ENCODE peak calls at places on chromosome 9, in four cellular contexts. L is posterior vena cava, C is cerebellar cortex, Y is stomach. A is an unnamed sample.

GRCh38 chr9:120755827-120756434 is 37.3 kb downstream of the FBXW2 start:
- DNase-seq in L (no peak), C (peak; percentile 76), Y (peak; percentile 64), A (peak; percentile 69)

GRCh38 chr9:111064160-111064733 is 26.0 kb upstream of the LPAR1 start:
- DNase-seq in L (no peak), C (no peak), Y (no peak), A (no peak)

GRCh38 chr9:112754578-112754977 is 4.0 kb downstream of the SNX30 start:
- DNase-seq in L (no peak), C (no peak), Y (no peak), A (peak; percentile 82)

GRCh38 chr9:87640385-87640795 is 85.5 kb upstream of the CTSL start:
- DNase-seq in L (no peak), C (no peak), Y (peak; percentile 81), A (peak; percentile 28)

GRCh38 chr9:38094165-38094564 is 25.1 kb upstream of the SHB start:
- DNase-seq in L (no peak), C (no peak), Y (no peak), A (no peak)

GRCh38 chr9:79583957-79584654 is 12.3 kb downstream of the TLE4 start:
- DNase-seq in L (peak; percentile 86), C (no peak), Y (no peak), A (peak; percentile 74)

GRCh38 chr9:126504977-126505455 is 108.7 kb upstream of the LMX1B start:
- DNase-seq in L (peak; percentile 34), C (no peak), Y (no peak), A (no peak)

GRCh38 chr9:127828262-127829031 is 25.8 kb downstream of the FPGS start:
- DNase-seq in L (peak; percentile 97), C (no peak), Y (peak; percentile 80), A (peak; percentile 95)

GRCh38 chr9:137488330-137488653 is 29.2 kb upstream of the NSMF start:
- DNase-seq in L (peak; percentile 72), C (peak; percentile 90), Y (no peak), A (no peak)

GRCh38 chr9:32928145-32928763 is 73.2 kb downstream of the APTX start:
- DNase-seq in L (no peak), C (peak; percentile 63), Y (no peak), A (no peak)

GRCh38 chr9:90003046-90003355 is 398.2 kb downstream of the GADD45G start:
- DNase-seq in L (no peak), C (no peak), Y (peak; percentile 58), A (no peak)

GRCh38 chr9:105295986-105296385 is 51.5 kb downstream of the SLC44A1 start:
- DNase-seq in L (no peak), C (no peak), Y (no peak), A (no peak)

GRCh38 chr9:74379718-74380117 is 117.4 kb upstream of the RORB start:
- DNase-seq in L (no peak), C (peak; percentile 46), Y (peak; percentile 27), A (peak; percentile 79)

GRCh38 chr9:82117025-82117424 is 128.5 kb downstream of the SPATA31D1 start:
- DNase-seq in L (no peak), C (peak; percentile 24), Y (no peak), A (no peak)

GRCh38 chr9:18855636-18856035 is 177.4 kb downstream of the SAXO1 start:
- DNase-seq in L (no peak), C (no peak), Y (peak; percentile 82), A (no peak)

GRCh38 chr9:117414220-117414905 is 494 bp downstream of the ASTN2 start:
- DNase-seq in L (peak; percentile 77), C (no peak), Y (peak; percentile 37), A (peak; percentile 75)

GRCh38 chr9:120913673-120914266 is 12.8 kb downstream of the TRAF1 start:
- DNase-seq in L (no peak), C (no peak), Y (no peak), A (no peak)

GRCh38 chr9:2962471-2963172 is 118.7 kb upstream of the PUM3 start:
- DNase-seq in L (no peak), C (no peak), Y (no peak), A (no peak)

GRCh38 chr9:109806506-109807115 is 26.6 kb downstream of the PALM2AKAP2 start:
- DNase-seq in L (no peak), C (no peak), Y (no peak), A (no peak)

GRCh38 chr9:20355022-20355421 is 267.3 kb downstream of the MLLT3 start:
- DNase-seq in L (no peak), C (no peak), Y (no peak), A (no peak)

GRCh38 chr9:127904888-127905728 is 5.7 kb upstream of the ST6GALNAC6 start:
- DNase-seq in L (no peak), C (no peak), Y (no peak), A (no peak)

GRCh38 chr9:107425110-107426025 is 64.2 kb downstream of the KLF4 start:
- DNase-seq in L (peak; percentile 95), C (peak; percentile 82), Y (peak; percentile 87), A (peak; percentile 82)

GRCh38 chr9:6356904-6357303 is 28.7 kb downstream of the TPD52L3 start:
- DNase-seq in L (no peak), C (no peak), Y (no peak), A (no peak)